ENCODE peak calls at places on chromosomes 12 and 14, in four cellular contexts. H is HEK293T, S is MV-4-11, O is smooth muscle cell of the brain vasculature. L is an unnamed sample.

GRCh38 chr14:103118019-103118662 is 5.1 kb upstream of the TNFAIP2 start:
- DNase-seq in H (no peak), S (peak; percentile 49), O (no peak), L (no peak)

GRCh38 chr14:79585845-79586244 is 625.5 kb downstream of the DIO2 start:
- DNase-seq in H (no peak), S (no peak), O (no peak), L (no peak)

GRCh38 chr14:100187247-100187833 is 27.9 kb upstream of the DEGS2 start:
- DNase-seq in H (no peak), S (no peak), O (no peak), L (no peak)

GRCh38 chr14:87170179-87170578 is 822.8 kb downstream of the GALC start:
- DNase-seq in H (no peak), S (no peak), O (no peak), L (no peak)

GRCh38 chr14:75150150-75150549 is 23.3 kb upstream of the NEK9 start:
- DNase-seq in H (no peak), S (peak; percentile 39), O (no peak), L (no peak)

GRCh38 chr14:22512106-22512814 is 76.8 kb downstream of the DAD1 start:
- DNase-seq in H (no peak), S (peak; percentile 10), O (no peak), L (no peak)

GRCh38 chr12:58529897-58530296 is 390.4 kb downstream of the LRIG3 start:
- DNase-seq in H (no peak), S (no peak), O (peak; percentile 62), L (peak; percentile 29)

GRCh38 chr14:91202234-91202974 is 42.1 kb downstream of the GPR68 start:
- DNase-seq in H (no peak), S (peak; percentile 80), O (no peak), L (no peak)

GRCh38 chr12:74489543-74489942 is 48.1 kb upstream of the ATXN7L3B start:
- DNase-seq in H (no peak), S (no peak), O (no peak), L (no peak)

GRCh38 chr12:15852383-15852782 is 29.8 kb upstream of the STRAP start:
- DNase-seq in H (no peak), S (no peak), O (no peak), L (no peak)

GRCh38 chr12:8038659-8039114 is 6.2 kb downstream of the FOXJ2 start:
- DNase-seq in H (peak; percentile 53), S (no peak), O (no peak), L (no peak)

GRCh38 chr12:100963381-100963780 is 168.8 kb downstream of the ANO4 start:
- DNase-seq in H (no peak), S (no peak), O (no peak), L (no peak)

L was measured in brain pericyte.